ENCODE peak calls at places on chromosomes 7 and 10, in five cellular contexts. I, P, M, W and S are unnamed samples.

GRCh38 chr7:64883113-64883905 is 19.8 kb upstream of the ZNF273 start:
- DNase-seq in I (no peak), P (no peak), M (no peak), W (no peak), S (no peak)

GRCh38 chr10:88110355-88110754 is 246.9 kb downstream of the PTEN start:
- DNase-seq in P (no peak), W (no peak), I (peak; percentile 75), M (no peak), S (peak; percentile 74)

GRCh38 chr7:525740-526139 is 6.1 kb upstream of the PDGFA start:
- DNase-seq in P (no peak), M (no peak), I (no peak), W (no peak), S (no peak)

GRCh38 chr7:70829221-70830059 is 302.5 kb upstream of the GALNT17 start:
- DNase-seq in P (peak; percentile 61), I (peak; percentile 25), W (peak; percentile 51), M (peak; percentile 86), S (peak; percentile 67)

GRCh38 chr7:121012919-121013318 is 24.4 kb downstream of the CPED1 start:
- DNase-seq in I (no peak), P (no peak), W (no peak), M (no peak), S (no peak)

GRCh38 chr10:132065491-132066105 is at the start of gene JAKMIP3:
- DNase-seq in M (no peak), I (peak; percentile 87), W (peak; percentile 63), P (peak; percentile 51), S (peak; percentile 93)

GRCh38 chr10:10830316-10831061 is 187.2 kb upstream of the CELF2 start:
- DNase-seq in M (no peak), I (peak; percentile 72), P (no peak), W (no peak), S (peak; percentile 86)

GRCh38 chr7:86664486-86664885 is 20.8 kb downstream of the GRM3 start:
- DNase-seq in I (no peak), W (no peak), P (no peak), M (no peak), S (no peak)

GRCh38 chr7:85023066-85023687 is 163.7 kb downstream of the SEMA3D start:
- DNase-seq in W (no peak), P (peak; percentile 12), I (peak; percentile 24), M (no peak), S (peak; percentile 39)

GRCh38 chr7:42151309-42151708 is 85.7 kb downstream of the GLI3 start:
- DNase-seq in W (no peak), P (no peak), I (no peak), M (no peak), S (no peak)
- H3K27ac ChIP-seq in W (no peak overlapping the region), P (no peak overlapping the region), I (no peak overlapping the region), M (no peak overlapping the region), S (no peak overlapping the region)

GRCh38 chr10:32139223-32140073 is 83.2 kb upstream of the KIF5B start:
- DNase-seq in P (peak; percentile 67), M (peak; percentile 84), I (peak; percentile 94), W (peak; percentile 76), S (peak; percentile 93)
- H3K27ac ChIP-seq in P (peak overlapping the region; percentile 65), M (peak overlapping the region; percentile 66), I (peak overlapping the region; percentile 89), W (peak overlapping the region; percentile 48), S (peak overlapping the region; percentile 70)

GRCh38 chr10:66394287-66395063 is 531.4 kb upstream of the LRRTM3 start:
- DNase-seq in P (no peak), I (no peak), W (no peak), M (no peak), S (no peak)

DNA sequence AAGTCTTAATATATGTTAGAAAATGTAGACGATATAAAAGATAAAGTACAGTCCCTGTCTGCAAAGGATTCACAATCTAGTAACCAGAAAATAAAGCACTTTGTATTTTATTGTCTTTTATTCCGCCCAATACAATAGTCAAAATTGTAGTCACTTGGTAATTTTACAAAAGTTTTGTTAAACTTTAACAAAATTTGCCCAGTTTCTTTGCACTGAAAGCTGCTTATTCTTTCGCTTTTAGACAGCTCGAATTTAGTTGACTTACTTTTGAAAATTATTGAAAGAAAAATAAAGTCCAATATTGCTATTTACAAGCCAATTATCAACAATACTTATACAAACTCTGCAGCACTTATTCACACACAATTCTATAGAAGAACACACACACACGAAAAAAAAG is 534.9 kb upstream of the LRRTM3 start:
- DNase-seq in M (no peak), I (no peak), P (no peak), W (no peak), S (no peak)
- H3K27ac ChIP-seq in M (no peak overlapping the region), I (no peak overlapping the region), P (no peak overlapping the region), W (no peak overlapping the region), S (no peak overlapping the region)

GRCh38 chr10:16986406-16987128 is 143.0 kb downstream of the CUBN start:
- DNase-seq in I (peak; percentile 87), W (no peak), P (no peak), M (no peak), S (peak; percentile 68)
- H3K27ac ChIP-seq in I (peak overlapping the region; percentile 93), W (peak overlapping the region; percentile 70), P (peak overlapping the region; percentile 32), M (no peak overlapping the region), S (peak overlapping the region; percentile 88)

GRCh38 chr10:31028076-31028475 is 3.6 kb downstream of the ZNF438 start:
- DNase-seq in P (no peak), I (peak; percentile 51), M (no peak), W (no peak), S (no peak)

GRCh38 chr10:31023558-31023957 is 8.1 kb downstream of the ZNF438 start:
- DNase-seq in W (no peak), P (no peak), M (no peak), I (no peak), S (no peak)

GRCh38 chr10:31030216-31030615 is 1.4 kb downstream of the ZNF438 start:
- DNase-seq in W (no peak), M (no peak), I (no peak), P (no peak), S (no peak)

GRCh38 chr10:31020128-31020527 is 11.5 kb downstream of the ZNF438 start:
- DNase-seq in W (no peak), I (no peak), P (no peak), M (no peak), S (no peak)

DNA sequence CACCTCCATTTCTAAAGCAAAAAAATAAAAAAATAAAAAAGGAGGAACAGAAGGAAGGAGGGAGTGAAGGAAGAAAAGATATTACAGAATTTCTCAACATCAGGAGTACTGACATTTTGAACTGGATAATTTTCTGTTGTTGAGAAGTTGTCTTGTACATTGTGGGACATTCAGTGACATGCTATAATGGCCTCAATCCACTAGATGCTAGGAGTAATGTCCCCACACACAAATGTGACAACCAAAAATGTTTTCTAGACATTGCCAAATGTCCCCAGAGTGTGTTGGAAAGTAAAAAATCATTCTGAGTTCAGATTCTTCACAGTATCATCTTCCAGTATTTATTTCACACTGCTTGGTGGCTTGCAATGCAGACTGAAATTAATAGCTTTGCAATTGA is 6.5 kb downstream of the ZNF438 start:
- DNase-seq in P (no peak), W (no peak), I (no peak), M (no peak), S (no peak)
- H3K27ac ChIP-seq in P (no peak overlapping the region), W (peak overlapping the region; percentile 6), I (no peak overlapping the region), M (no peak overlapping the region), S (no peak overlapping the region)

DNA sequence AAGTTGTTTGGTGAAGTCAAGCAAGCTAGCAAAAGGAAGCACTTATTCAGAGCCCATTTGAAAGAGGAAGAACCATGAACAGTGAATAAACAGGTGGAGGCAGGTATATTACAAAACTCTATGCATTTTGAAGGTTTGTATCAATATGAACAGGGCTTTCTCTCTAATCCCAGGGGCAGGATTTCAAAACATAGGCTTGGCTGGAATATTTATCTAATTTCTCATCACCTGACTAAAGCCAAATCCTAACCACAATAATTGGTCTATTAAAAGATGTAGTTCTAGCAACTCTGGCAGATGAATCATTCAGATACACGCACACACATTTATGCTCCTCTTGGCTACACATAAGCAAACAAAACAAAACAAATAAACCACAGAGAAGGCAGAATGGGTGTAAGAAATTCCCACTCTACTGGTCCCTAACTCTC is 554.4 kb downstream of the INHBA start:
- DNase-seq in M (no peak), I (peak; percentile 98), P (no peak), W (no peak), S (peak; percentile 82)
- H3K27ac ChIP-seq in M (no peak overlapping the region), I (peak overlapping the region; percentile 99), P (no peak overlapping the region), W (peak overlapping the region; percentile 24), S (peak overlapping the region; percentile 38)

GRCh38 chr10:71755179-71755879 is 18.0 kb downstream of the VSIR start:
- DNase-seq in W (no peak), P (no peak), I (no peak), M (peak; percentile 79), S (no peak)

GRCh38 chr10:71756441-71757191 is 16.7 kb downstream of the VSIR start:
- DNase-seq in W (no peak), P (no peak), M (no peak), I (no peak), S (no peak)

GRCh38 chr10:71753960-71754505 is 19.3 kb downstream of the VSIR start:
- DNase-seq in I (no peak), W (no peak), M (peak; percentile 78), P (no peak), S (no peak)

GRCh38 chr10:71754562-71754961 is 18.8 kb downstream of the VSIR start:
- DNase-seq in I (no peak), W (no peak), M (no peak), P (no peak), S (no peak)

DNA sequence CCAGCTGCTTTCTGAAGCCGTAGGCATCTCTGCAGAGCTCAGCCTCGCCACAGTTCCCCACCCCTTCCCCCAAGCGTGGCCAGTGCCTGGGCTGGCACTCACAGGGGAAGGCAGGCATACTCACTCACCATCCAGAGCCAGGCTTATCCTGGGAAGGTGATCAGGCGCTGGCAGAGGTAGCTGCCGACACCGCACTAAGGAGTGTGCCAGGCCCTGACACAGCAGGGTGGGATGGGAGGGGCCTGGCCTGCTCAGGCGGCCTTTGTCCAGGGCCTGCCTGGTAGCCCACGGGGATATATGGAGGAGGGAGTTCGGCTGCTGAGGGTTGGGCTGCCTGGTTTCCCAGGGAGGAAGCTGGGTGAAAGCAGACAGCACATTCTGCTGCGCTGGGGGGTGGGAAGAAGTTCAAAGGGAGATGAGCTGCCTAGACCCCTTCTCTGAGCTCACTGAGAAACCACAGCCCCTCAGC is 15.8 kb downstream of the VSIR start:
- DNase-seq in W (no peak), P (no peak), I (peak; percentile 48), M (peak; percentile 84), S (no peak)
- H3K27ac ChIP-seq in W (peak overlapping the region; percentile 50), P (peak overlapping the region; percentile 66), I (peak overlapping the region; percentile 34), M (peak overlapping the region; percentile 95), S (no peak overlapping the region)

GRCh38 chr10:25117757-25118156 is 57.0 kb upstream of the GPR158 start:
- DNase-seq in W (no peak), M (no peak), P (no peak), I (no peak), S (no peak)
- H3K27ac ChIP-seq in W (no peak overlapping the region), M (no peak overlapping the region), P (no peak overlapping the region), I (no peak overlapping the region), S (no peak overlapping the region)

DNA sequence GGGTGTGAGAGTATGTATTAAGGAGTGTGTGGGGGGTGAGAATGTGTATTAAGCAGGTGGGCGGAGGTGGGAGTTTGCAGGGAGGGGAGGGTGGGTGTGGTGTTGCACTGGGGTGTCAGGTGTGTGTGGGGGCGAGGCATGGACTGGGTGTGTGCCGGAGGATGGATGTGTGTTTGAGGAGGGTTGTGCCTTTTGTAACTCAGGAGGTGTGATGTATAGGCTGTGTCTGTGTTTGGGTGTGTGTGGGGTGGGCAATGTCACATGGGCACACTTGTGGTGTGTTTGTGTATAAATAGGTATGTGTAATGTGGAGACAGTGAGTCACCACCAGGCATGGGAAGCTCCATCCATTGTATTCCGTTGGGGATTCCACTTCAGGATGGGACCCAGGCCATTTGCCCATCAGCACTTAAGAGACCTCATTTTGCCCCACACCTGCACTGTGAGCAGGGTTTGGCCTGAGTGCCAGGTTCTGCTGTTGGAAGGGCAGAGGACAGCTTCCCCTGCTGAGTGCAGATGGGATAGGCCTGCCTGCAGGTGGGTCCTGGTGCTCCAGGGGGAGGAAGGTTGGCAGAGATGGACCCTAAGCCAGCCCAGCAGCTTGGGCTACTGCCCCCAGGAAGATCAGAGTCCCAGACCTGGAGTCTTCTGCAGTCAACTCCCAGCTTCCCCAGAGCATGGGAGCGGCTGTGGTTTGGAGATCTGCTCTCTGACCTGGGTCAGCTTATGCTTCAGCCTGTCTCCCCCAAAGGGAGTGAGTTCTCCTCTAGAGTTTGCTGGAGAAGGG is 5.9 kb downstream of the UNC5B start:
- DNase-seq in W (no peak), I (peak; percentile 83), P (no peak), M (peak; percentile 47), S (no peak)
- H3K27ac ChIP-seq in W (peak overlapping the region; percentile 33), I (no peak overlapping the region), P (no peak overlapping the region), M (peak overlapping the region; percentile 58), S (no peak overlapping the region)